ENCODE peak calls at places on chromosomes 7 and 10, in six cellular contexts. F is HepG2, D is HCT116, C is K562, B is H1, K is GM12878. Q is an unnamed sample.

GRCh38 chr10:112765717-112766235 is 184.3 kb upstream of the TCF7L2 start:
- DNase-seq in F (no peak), D (no peak), C (no peak), B (no peak), K (no peak), Q (no peak)

GRCh38 chr10:23192396-23192740 is 256 bp downstream of the PTF1A start:
- DNase-seq in F (no peak), D (no peak), C (no peak), B (no peak), K (no peak), Q (no peak)

GRCh38 chr10:93465806-93466675 is 16.1 kb downstream of the MYOF start:
- DNase-seq in F (peak; percentile 18), D (peak; percentile 90), C (no peak), B (no peak), K (no peak), Q (peak; percentile 90)

GRCh38 chr10:93032809-93033137 is 27.8 kb upstream of the CYP26C1 start:
- DNase-seq in F (peak; percentile 64), D (no peak), C (no peak), B (no peak), K (no peak), Q (no peak)

GRCh38 chr10:6035926-6036575 is 26.1 kb downstream of the IL2RA start:
- DNase-seq in F (no peak), D (no peak), C (no peak), B (no peak), K (no peak), Q (no peak)

GRCh38 chr7:102244601-102245000 is 42.1 kb upstream of the SH2B2 start:
- DNase-seq in F (no peak), D (no peak), C (no peak), B (no peak), K (no peak), Q (no peak)

GRCh38 chr7:142862401-142863400 is 7.8 kb downstream of the EPHB6 start:
- DNase-seq in F (no peak), D (no peak), C (no peak), B (no peak), K (no peak), Q (no peak)

GRCh38 chr7:70060298-70061068 is 462.2 kb downstream of the AUTS2 start:
- DNase-seq in F (no peak), D (no peak), C (no peak), B (no peak), K (no peak), Q (no peak)

GRCh38 chr10:29266641-29267040 is 22.2 kb upstream of the LYZL1 start:
- DNase-seq in F (no peak), D (no peak), C (no peak), B (no peak), K (no peak), Q (no peak)

GRCh38 chr7:150317748-150318444 is 5.3 kb upstream of the LRRC61 start:
- DNase-seq in F (no peak), D (no peak), C (peak; percentile 51), B (no peak), K (no peak), Q (peak; percentile 63)

GRCh38 chr10:85490431-85490830 is 876.2 kb downstream of the GRID1 start:
- DNase-seq in F (no peak), D (no peak), C (no peak), B (no peak), K (no peak), Q (no peak)

GRCh38 chr10:84391326-84391725 is 62.9 kb downstream of the CCSER2 start:
- DNase-seq in F (no peak), D (no peak), C (no peak), B (no peak), K (no peak), Q (peak; percentile 10)

GRCh38 chr10:115949282-115949844 is 323.6 kb downstream of the GFRA1 start:
- DNase-seq in F (no peak), D (no peak), C (no peak), B (no peak), K (no peak), Q (no peak)

GRCh38 chr10:114915294-114915693 is 22.7 kb upstream of the TRUB1 start:
- DNase-seq in F (no peak), D (no peak), C (no peak), B (no peak), K (no peak), Q (no peak)

GRCh38 chr7:106187613-106188350 is 75.7 kb upstream of the SYPL1 start:
- DNase-seq in F (no peak), D (no peak), C (no peak), B (no peak), K (no peak), Q (peak; percentile 26)

GRCh38 chr10:483266-483665 is 206.2 kb downstream of the DIP2C start:
- DNase-seq in F (no peak), D (no peak), C (no peak), B (no peak), K (no peak), Q (no peak)

GRCh38 chr7:143042821-143043271 is 9.3 kb upstream of the OR6V1 start:
- DNase-seq in F (peak; percentile 78), D (no peak), C (no peak), B (no peak), K (no peak), Q (no peak)

GRCh38 chr7:157238087-157238486 is 98.7 kb upstream of the DNAJB6 start:
- DNase-seq in F (no peak), D (no peak), C (peak; percentile 70), B (no peak), K (no peak), Q (no peak)

GRCh38 chr10:112658900-112659328 is 211.9 kb downstream of the VTI1A start:
- DNase-seq in F (peak; percentile 91), D (peak; percentile 41), C (no peak), B (no peak), K (no peak), Q (no peak)

GRCh38 chr7:108270385-108270784 is 140.2 kb upstream of the LAMB4 start:
- DNase-seq in F (no peak), D (no peak), C (no peak), B (no peak), K (no peak), Q (no peak)

GRCh38 chr10:34811968-34812514 is 3.1 kb downstream of the PARD3 start:
- DNase-seq in F (no peak), D (no peak), C (no peak), B (no peak), K (no peak), Q (peak; percentile 43)

GRCh38 chr10:60334991-60335390 is 54.7 kb downstream of the ANK3 start:
- DNase-seq in F (no peak), D (no peak), C (no peak), B (no peak), K (no peak), Q (no peak)

GRCh38 chr10:71077143-71077581 is 135.2 kb upstream of the UNC5B start:
- DNase-seq in F (no peak), D (no peak), C (no peak), B (no peak), K (no peak), Q (no peak)
- H3K27me3 ChIP-seq in F (peaks cover 9% of the 10 kb centered on the region), D (peaks cover 5% of the 10 kb centered on the region), C (peaks cover 75% of the 10 kb centered on the region), B (no peaks in the 10 kb centered on the region), K (no peaks in the 10 kb centered on the region), Q (peaks cover 40% of the 10 kb centered on the region)

GRCh38 chr10:36634916-36635315 is 490.5 kb upstream of the ANKRD30A start:
- DNase-seq in F (no peak), D (no peak), C (no peak), B (no peak), K (no peak), Q (peak; percentile 76)
- TF ChIP-seq CEBPB in F (no peak), D (no peak), C (no peak), B (no peak), K (no peak), Q (no peak)

GRCh38 chr10:132955479-132955878 is 13.1 kb upstream of the CFAP46 start:
- DNase-seq in F (no peak), D (no peak), C (no peak), B (no peak), K (no peak), Q (no peak)

GRCh38 chr10:132951926-132952325 is 9.6 kb upstream of the CFAP46 start:
- DNase-seq in F (no peak), D (no peak), C (no peak), B (no peak), K (no peak), Q (no peak)

GRCh38 chr10:132957981-132958885 is 15.9 kb upstream of the CFAP46 start:
- DNase-seq in F (no peak), D (no peak), C (no peak), B (no peak), K (no peak), Q (no peak)

GRCh38 chr10:132957131-132957530 is 14.8 kb upstream of the CFAP46 start:
- DNase-seq in F (no peak), D (no peak), C (no peak), B (no peak), K (no peak), Q (no peak)

GRCh38 chr10:132953428-132953827 is 11.1 kb upstream of the CFAP46 start:
- DNase-seq in F (no peak), D (no peak), C (no peak), B (no peak), K (no peak), Q (no peak)
- H3K27me3 ChIP-seq in F (peaks cover 5% of the 10 kb centered on the region), D (peaks cover 24% of the 10 kb centered on the region), C (peaks cover 30% of the 10 kb centered on the region), B (no peaks in the 10 kb centered on the region), K (no peaks in the 10 kb centered on the region), Q (peaks cover 34% of the 10 kb centered on the region)

GRCh38 chr10:117222552-117223412 is 18.1 kb upstream of the SLC18A2 start:
- DNase-seq in F (no peak), D (no peak), C (no peak), B (no peak), K (no peak), Q (no peak)

GRCh38 chr10:117223413-117224035 is 17.4 kb upstream of the SLC18A2 start:
- DNase-seq in F (no peak), D (no peak), C (no peak), B (no peak), K (no peak), Q (no peak)

GRCh38 chr10:117224036-117224430 is 16.9 kb upstream of the SLC18A2 start:
- DNase-seq in F (no peak), D (no peak), C (no peak), B (no peak), K (no peak), Q (no peak)

GRCh38 chr10:117226813-117227451 is 14.0 kb upstream of the SLC18A2 start:
- DNase-seq in F (peak; percentile 31), D (peak; percentile 67), C (peak; percentile 54), B (no peak), K (no peak), Q (no peak)

DNA sequence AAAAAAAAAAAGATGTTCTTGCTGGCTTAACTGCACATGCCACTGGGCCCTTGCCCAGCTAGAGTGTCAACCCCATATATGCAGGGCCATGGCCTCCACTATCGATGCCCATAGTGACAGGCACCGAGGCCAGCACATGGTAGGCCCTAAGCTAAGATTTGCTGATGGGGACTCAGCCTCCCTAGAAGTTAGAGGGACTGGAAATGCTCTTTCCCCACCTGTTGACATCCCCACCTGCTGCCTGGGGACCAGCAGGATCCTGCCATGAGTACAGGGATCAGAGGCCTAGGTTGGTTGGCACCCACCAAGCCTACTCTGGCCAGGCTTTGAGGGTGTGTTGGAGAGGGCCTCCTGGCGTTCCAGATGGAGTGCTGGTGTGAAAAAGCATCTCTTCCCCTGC is 16.0 kb upstream of the SLC18A2 start:
- DNase-seq in F (no peak), D (no peak), C (no peak), B (no peak), K (no peak), Q (no peak)
- TF ChIP-seq CEBPB in F (no peak), D (no peak), C (no peak), B (no peak), K (no peak), Q (no peak)